ENCODE peak calls at places on chromosomes 6 and 20, in six cellular contexts. E is colonic mucosa, V is GM12878, D is lower lobe of right lung, K is heart right ventricle, L is tibial artery. R is an unnamed sample. For H3K4me1, the result is how much of the 10 kb centered on the place peaks cover.

GRCh38 chr6:35152067-35152707 is 11.0 kb upstream of the TCP11 start:
- DNase-seq in V (no peak), K (no peak), E (no peak), D (no peak), L (no peak), R (no peak)

GRCh38 chr6:57242505-57242904 is 20.4 kb upstream of the RAB23 start:
- DNase-seq in L (no peak), E (no peak), K (no peak), V (no peak), D (no peak), R (peak)

GRCh38 chr20:24948939-24949679 is at the start of gene CST7:
- DNase-seq in E (peak), K (peak), V (peak), L (no peak), D (peak), R (no peak)

GRCh38 chr20:9269280-9269971 is 200.5 kb downstream of the PLCB4 start:
- DNase-seq in K (no peak), L (no peak), V (no peak), E (no peak), D (no peak), R (no peak)

GRCh38 chr20:11247059-11247630 is 573.3 kb upstream of the JAG1 start:
- DNase-seq in L (no peak), E (no peak), K (no peak), V (no peak), D (no peak), R (no peak)

GRCh38 chr6:12962529-12962928 is 246.0 kb downstream of the PHACTR1 start:
- DNase-seq in L (no peak), E (no peak), D (no peak), V (no peak), K (no peak), R (no peak)

GRCh38 chr6:153108320-153108719 is 22.8 kb downstream of the RGS17 start:
- DNase-seq in D (no peak), K (no peak), E (no peak), V (no peak), L (no peak), R (peak)

GRCh38 chr6:53744321-53744720 is 50.5 kb upstream of the LRRC1 start:
- DNase-seq in E (no peak), D (no peak), V (no peak), L (no peak), K (no peak), R (no peak)

GRCh38 chr6:168941036-168941435 is 312.6 kb downstream of the THBS2 start:
- DNase-seq in L (no peak), V (no peak), D (no peak), E (no peak), K (no peak), R (no peak)

GRCh38 chr6:90109141-90109540 is 187.5 kb downstream of the BACH2 start:
- DNase-seq in K (no peak), D (no peak), E (no peak), L (no peak), V (no peak), R (no peak)

GRCh38 chr6:86629123-86629522 is 308.2 kb upstream of the HTR1E start:
- DNase-seq in V (no peak), K (no peak), D (no peak), E (no peak), L (no peak), R (no peak)

GRCh38 chr20:42041000-42041565 is 422.9 kb upstream of the CHD6 start:
- DNase-seq in L (no peak), E (no peak), D (no peak), V (no peak), K (no peak), R (no peak)

GRCh38 chr20:63079971-63080370 is 73.2 kb upstream of the BHLHE23 start:
- DNase-seq in D (peak), V (no peak), E (no peak), L (no peak), K (no peak), R (peak)

GRCh38 chr6:107670792-107671199 is 153.3 kb downstream of the SCML4 start:
- DNase-seq in D (peak), L (peak), E (peak), K (peak), V (peak), R (no peak)

GRCh38 chr6:501891-502601 is 110.5 kb downstream of the IRF4 start:
- DNase-seq in V (no peak), K (no peak), L (no peak), D (no peak), E (no peak), R (no peak)

GRCh38 chr6:14873132-14873531 is 372.7 kb upstream of the JARID2 start:
- DNase-seq in E (no peak), L (no peak), V (no peak), K (no peak), D (no peak), R (no peak)

GRCh38 chr20:20827992-20828597 is 115.7 kb upstream of the RALGAPA2 start:
- DNase-seq in K (no peak), E (no peak), L (no peak), V (no peak), D (no peak), R (no peak)

GRCh38 chr20:20823469-20823868 is 111.0 kb upstream of the RALGAPA2 start:
- DNase-seq in D (no peak), V (no peak), K (no peak), E (no peak), L (peak), R (no peak)

GRCh38 chr20:20820780-20821495 is 108.5 kb upstream of the RALGAPA2 start:
- DNase-seq in D (no peak), V (no peak), K (no peak), L (no peak), E (no peak), R (no peak)

GRCh38 chr20:20821496-20822260 is 109.2 kb upstream of the RALGAPA2 start:
- DNase-seq in K (no peak), L (no peak), E (no peak), D (no peak), V (no peak), R (no peak)

GRCh38 chr20:20824924-20825584 is 112.6 kb upstream of the RALGAPA2 start:
- DNase-seq in L (peak), K (peak), V (peak), E (peak), D (peak), R (no peak)
- TF ChIP-seq CTCF in L (peak), K (peak), V (peak), E (peak), D (peak), R (peak)

GRCh38 chr6:31579546-31580445 is 2.4 kb downstream of the LTB start:
- DNase-seq in K (no peak), D (no peak), L (no peak), E (no peak), V (no peak), R (no peak)

GRCh38 chr6:31576897-31577341 is 1.6 kb downstream of the TNF start:
- DNase-seq in E (no peak), L (no peak), D (no peak), V (no peak), K (no peak), R (peak)

GRCh38 chr6:31578058-31578457 is 2.7 kb downstream of the TNF start:
- DNase-seq in D (no peak), E (no peak), K (no peak), L (no peak), V (no peak), R (no peak)

GRCh38 chr6:31579119-31579505 is 3.1 kb downstream of the LTB start:
- DNase-seq in E (no peak), K (no peak), V (no peak), D (no peak), L (no peak), R (no peak)

GRCh38 chr6:31578461-31579118 is 3.2 kb downstream of the TNF start:
- DNase-seq in K (no peak), E (no peak), L (no peak), D (no peak), V (no peak), R (no peak)
- H3K4me1 ChIP-seq in K (under half), E (under half), L (under half), D (under half), V (under half), R (under half)

GRCh38 chr6:154497118-154497517 is 13.4 kb downstream of the CNKSR3 start:
- DNase-seq in L (no peak), E (no peak), V (no peak), K (no peak), D (no peak), R (no peak)
- TF ChIP-seq CTCF in L (no peak), E (no peak), V (no peak), K (no peak), D (no peak), R (no peak)

GRCh38 chr6:149340200-149340599 is 22.7 kb downstream of the TAB2 start:
- DNase-seq in E (no peak), L (no peak), K (no peak), V (no peak), D (no peak), R (no peak)
- H3K4me1 ChIP-seq in E (under half), L (half or more), K (half or more), V (under half), D (half or more), R (under half)